ENCODE peak calls at places on chromosomes 5 and 9, in nine cellular contexts. K, J, A, P, I, R, D, N and B are unnamed samples.

GRCh38 chr5:71905804-71906711 is 187.0 kb downstream of the CARTPT start:
- DNase-seq in N (no peak), D (peak), I (no peak), K (no peak), P (no peak), J (no peak), R (no peak), A (no peak), B (no peak)

GRCh38 chr9:131500939-131501541 is 1.7 kb upstream of the POMT1 start:
- DNase-seq in P (peak), D (no peak), N (no peak), I (no peak), A (peak), J (peak), K (no peak), R (peak), B (no peak)

GRCh38 chr5:156383510-156383909 is 56.5 kb downstream of the SGCD start:
- DNase-seq in N (no peak), K (no peak), P (peak), A (no peak), I (no peak), D (no peak), J (no peak), R (no peak), B (no peak)

GRCh38 chr5:179284751-179285191 is 60.5 kb downstream of the ADAMTS2 start:
- DNase-seq in N (no peak), A (no peak), J (no peak), R (no peak), I (no peak), P (no peak), D (peak), K (no peak), B (no peak)

GRCh38 chr9:98330831-98331230 is 75.4 kb upstream of the TBC1D2 start:
- DNase-seq in P (peak), J (no peak), A (no peak), K (no peak), I (no peak), D (no peak), N (no peak), R (no peak), B (no peak)

GRCh38 chr5:122434120-122434519 is 122.1 kb downstream of the SNCAIP start:
- DNase-seq in D (no peak), N (no peak), P (no peak), A (no peak), R (no peak), I (no peak), J (no peak), K (no peak), B (no peak)

GRCh38 chr5:164636456-164636855 is 1131.0 kb downstream of the MAT2B start:
- DNase-seq in R (no peak), I (no peak), D (no peak), J (no peak), N (no peak), K (no peak), A (no peak), P (no peak), B (no peak)

GRCh38 chr9:135752281-135753204 is 50.6 kb downstream of the KCNT1 start:
- DNase-seq in K (no peak), A (peak), R (no peak), J (no peak), N (no peak), P (no peak), I (no peak), D (no peak), B (no peak)

GRCh38 chr5:34486160-34486765 is 169.9 kb upstream of the RAI14 start:
- DNase-seq in D (peak), I (peak), R (peak), K (peak), A (peak), J (peak), N (peak), P (peak), B (peak)

GRCh38 chr5:39219433-39219832 is at the start of gene FYB1:
- DNase-seq in J (no peak), N (no peak), R (peak), K (no peak), D (peak), I (no peak), A (peak), P (peak), B (no peak)

GRCh38 chr5:142680605-142681259 is 5.2 kb downstream of the FGF1 start:
- DNase-seq in K (no peak), I (no peak), N (no peak), D (no peak), P (peak), J (no peak), A (no peak), R (peak), B (peak)

GRCh38 chr5:88671808-88672499 is 211.0 kb downstream of the MEF2C start:
- DNase-seq in J (no peak), K (no peak), A (peak), I (peak), D (no peak), P (no peak), R (no peak), N (no peak), B (no peak)

GRCh38 chr5:143968071-143968878 is 156.3 kb downstream of the HMHB1 start:
- DNase-seq in K (peak), N (no peak), J (no peak), A (peak), P (peak), R (peak), D (no peak), I (no peak), B (no peak)

GRCh38 chr9:112548836-112549235 is 62.2 kb downstream of the KIAA1958 start:
- DNase-seq in A (no peak), I (no peak), R (no peak), J (no peak), K (no peak), P (no peak), D (no peak), N (no peak), B (no peak)

GRCh38 chr5:672329-673139 is 20.6 kb downstream of the TPPP start:
- DNase-seq in R (peak), N (peak), P (peak), I (no peak), D (peak), K (peak), J (peak), A (peak), B (no peak)

GRCh38 chr5:3833566-3833965 is 237.9 kb downstream of the IRX1 start:
- DNase-seq in J (no peak), K (no peak), N (no peak), R (no peak), A (no peak), I (no peak), D (no peak), P (no peak), B (no peak)

GRCh38 chr9:37956423-37956820 is 52.5 kb upstream of the SLC25A51 start:
- DNase-seq in J (no peak), K (no peak), N (no peak), I (no peak), D (no peak), A (no peak), R (no peak), P (no peak), B (no peak)

GRCh38 chr5:167995844-167996400 is 295.5 kb upstream of the WWC1 start:
- DNase-seq in R (no peak), A (no peak), D (no peak), J (no peak), K (no peak), N (no peak), P (no peak), I (no peak), B (no peak)

GRCh38 chr5:13218518-13218917 is 726.0 kb downstream of the DNAH5 start:
- DNase-seq in A (peak), I (no peak), D (no peak), K (no peak), R (peak), P (no peak), J (no peak), N (no peak), B (peak)

GRCh38 chr9:95103385-95104087 is 214.0 kb downstream of the FANCC start:
- DNase-seq in K (no peak), N (peak), D (peak), J (no peak), P (no peak), I (no peak), R (no peak), A (no peak), B (no peak)

GRCh38 chr5:110105692-110106091 is 416.0 kb downstream of the MAN2A1 start:
- DNase-seq in J (no peak), I (no peak), R (peak), D (no peak), A (no peak), P (no peak), N (no peak), K (no peak), B (no peak)

GRCh38 chr5:8953911-8954310 is 592.0 kb downstream of the SEMA5A start:
- DNase-seq in I (no peak), J (no peak), A (no peak), R (no peak), N (no peak), P (no peak), K (no peak), D (no peak), B (no peak)

GRCh38 chr5:139895647-139896046 is 100.0 kb downstream of the PSD2 start:
- DNase-seq in I (no peak), J (no peak), D (peak), R (no peak), P (no peak), K (no peak), A (no peak), N (no peak), B (no peak)

GRCh38 chr5:153445875-153446567 is 44.4 kb upstream of the GRIA1 start:
- DNase-seq in I (no peak), P (no peak), A (peak), N (peak), R (peak), K (peak), J (no peak), D (no peak), B (no peak)

GRCh38 chr9:129401623-129402340 is 219.1 kb downstream of the C9orf50 start:
- DNase-seq in K (no peak), A (no peak), R (no peak), N (no peak), J (no peak), I (no peak), P (no peak), D (peak), B (no peak)

GRCh38 chr5:102755691-102756371 is 726 bp downstream of the PAM start:
- DNase-seq in P (peak), D (peak), A (peak), J (peak), N (peak), I (peak), R (peak), K (peak), B (peak)

GRCh38 chr5:67206381-67207328 is 10.1 kb upstream of the CD180 start:
- DNase-seq in D (no peak), P (peak), K (peak), I (no peak), R (peak), J (peak), A (peak), N (no peak), B (peak)

GRCh38 chr5:61329729-61330128 is 2.3 kb upstream of the ZSWIM6 start:
- DNase-seq in N (no peak), R (peak), D (no peak), K (no peak), J (no peak), I (no peak), P (no peak), A (peak), B (peak)

GRCh38 chr9:20884985-20885593 is 146.4 kb downstream of the HACD4 start:
- DNase-seq in P (peak), N (peak), K (peak), J (peak), R (peak), A (peak), D (peak), I (peak), B (peak)

GRCh38 chr5:68216737-68217231 is 1.2 kb downstream of the PIK3R1 start:
- DNase-seq in P (no peak), N (no peak), K (no peak), A (no peak), D (no peak), R (no peak), I (no peak), J (no peak), B (no peak)

GRCh38 chr9:134381671-134382505 is 55.6 kb downstream of the RXRA start:
- DNase-seq in I (no peak), D (peak), P (no peak), J (peak), N (peak), A (peak), K (no peak), R (no peak), B (no peak)

GRCh38 chr9:116494815-116495634 is 192.1 kb upstream of the TRIM32 start:
- DNase-seq in A (peak), P (no peak), K (peak), R (peak), J (no peak), N (peak), D (peak), I (peak), B (no peak)

GRCh38 chr5:16992444-16992843 is 56.4 kb upstream of the MYO10 start:
- DNase-seq in J (no peak), I (no peak), N (no peak), P (no peak), K (no peak), A (peak), R (no peak), D (no peak), B (no peak)